ENCODE peak calls at places on chromosomes 2 and 18, in five cellular contexts. One of them, this sample, is unnamed.

GRCh38 chr2:191243154-191243553 is 2.0 kb upstream of the MYO1B start:
- DNase-seq in cardiac fibroblast: no peak
- DNase-seq in upper lobe of left lung: no peak
- DNase-seq in prostate gland: no peak
- DNase-seq in HL-60: no peak
- DNase-seq in this sample: no peak

GRCh38 chr2:6864938-6865345 is 765 bp downstream of the CMPK2 start:
- DNase-seq in HL-60: no peak
- DNase-seq in upper lobe of left lung: no peak
- DNase-seq in cardiac fibroblast: peak
- DNase-seq in prostate gland: no peak
- DNase-seq in this sample: no peak

GRCh38 chr2:177906041-177906718 is 166.4 kb downstream of the PDE11A start:
- DNase-seq in HL-60: peak
- DNase-seq in prostate gland: no peak
- DNase-seq in upper lobe of left lung: peak
- DNase-seq in cardiac fibroblast: peak
- DNase-seq in this sample: peak

GRCh38 chr2:242017086-242017485 is 147.6 kb downstream of the RTP5 start:
- DNase-seq in upper lobe of left lung: no peak
- DNase-seq in HL-60: no peak
- DNase-seq in prostate gland: no peak
- DNase-seq in cardiac fibroblast: no peak
- DNase-seq in this sample: no peak

GRCh38 chr2:191176801-191177438 is 26.1 kb upstream of the STAT4 start:
- DNase-seq in cardiac fibroblast: no peak
- DNase-seq in prostate gland: no peak
- DNase-seq in upper lobe of left lung: no peak
- DNase-seq in HL-60: no peak
- DNase-seq in this sample: no peak

GRCh38 chr2:117983040-117983439 is 30.8 kb downstream of the CCDC93 start:
- DNase-seq in HL-60: no peak
- DNase-seq in prostate gland: no peak
- DNase-seq in cardiac fibroblast: peak
- DNase-seq in upper lobe of left lung: no peak
- DNase-seq in this sample: no peak

GRCh38 chr18:54386043-54386442 is 28.3 kb downstream of the C18orf54 start:
- DNase-seq in prostate gland: no peak
- DNase-seq in cardiac fibroblast: no peak
- DNase-seq in upper lobe of left lung: no peak
- DNase-seq in HL-60: no peak
- DNase-seq in this sample: no peak

GRCh38 chr2:174633621-174633927 is 36.0 kb upstream of the WIPF1 start:
- DNase-seq in HL-60: no peak
- DNase-seq in upper lobe of left lung: no peak
- DNase-seq in cardiac fibroblast: peak
- DNase-seq in prostate gland: no peak
- DNase-seq in this sample: no peak

GRCh38 chr2:216292886-216293291 is 79.4 kb downstream of the MARCHF4 start:
- DNase-seq in cardiac fibroblast: peak
- DNase-seq in HL-60: no peak
- DNase-seq in upper lobe of left lung: no peak
- DNase-seq in prostate gland: no peak
- DNase-seq in this sample: no peak

GRCh38 chr2:40372586-40372985 is 79.3 kb downstream of the SLC8A1 start:
- DNase-seq in HL-60: no peak
- DNase-seq in upper lobe of left lung: no peak
- DNase-seq in cardiac fibroblast: peak
- DNase-seq in prostate gland: no peak
- DNase-seq in this sample: no peak

GRCh38 chr18:22183647-22184161 is 14.3 kb downstream of the GATA6 start:
- DNase-seq in HL-60: no peak
- DNase-seq in cardiac fibroblast: no peak
- DNase-seq in prostate gland: no peak
- DNase-seq in upper lobe of left lung: no peak
- DNase-seq in this sample: no peak

GRCh38 chr2:151162185-151162584 is 99.5 kb downstream of the RBM43 start:
- DNase-seq in cardiac fibroblast: peak
- DNase-seq in upper lobe of left lung: no peak
- DNase-seq in HL-60: no peak
- DNase-seq in prostate gland: no peak
- DNase-seq in this sample: no peak

DNA sequence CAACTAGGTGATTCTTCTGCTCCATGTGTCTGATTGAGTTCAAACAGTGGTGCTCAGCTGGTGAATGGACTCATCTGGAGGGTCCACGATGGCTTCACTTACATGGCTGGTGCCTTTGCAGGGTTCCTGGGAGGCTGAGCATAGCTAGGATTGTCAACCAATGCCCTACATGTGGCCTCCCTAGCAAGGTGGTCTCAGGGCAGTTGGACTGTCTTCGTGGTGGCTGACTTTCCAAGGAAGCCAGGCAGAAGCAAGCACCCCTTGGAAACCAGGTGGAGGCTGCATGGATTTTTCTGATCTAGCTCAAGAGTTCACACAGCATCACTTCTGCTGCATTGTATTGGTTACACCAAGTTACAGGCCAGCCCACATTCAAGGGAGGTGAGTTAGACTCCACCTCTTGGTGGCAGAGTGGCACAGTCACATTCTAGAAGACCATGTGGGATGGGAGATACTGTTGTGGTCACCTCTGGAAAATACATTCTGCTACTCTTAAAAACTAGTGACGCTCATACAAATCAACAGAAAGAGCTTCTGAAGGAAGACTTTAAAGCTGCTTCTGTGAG is 6.9 kb downstream of the IL1R2 start:
- DNase-seq in prostate gland: no peak
- DNase-seq in HL-60: no peak
- DNase-seq in cardiac fibroblast: no peak
- DNase-seq in upper lobe of left lung: no peak
- DNase-seq in this sample: no peak
- TF ChIP-seq CTCF in prostate gland: no peak
- TF ChIP-seq CTCF in HL-60: no peak
- TF ChIP-seq CTCF in cardiac fibroblast: no peak
- TF ChIP-seq CTCF in upper lobe of left lung: no peak
- TF ChIP-seq CTCF in this sample: no peak

GRCh38 chr18:25743661-25744151 is 346.7 kb downstream of the SS18 start:
- DNase-seq in cardiac fibroblast: no peak
- DNase-seq in HL-60: no peak
- DNase-seq in upper lobe of left lung: no peak
- DNase-seq in prostate gland: no peak
- DNase-seq in this sample: no peak
- TF ChIP-seq CTCF in cardiac fibroblast: no peak
- TF ChIP-seq CTCF in HL-60: no peak
- TF ChIP-seq CTCF in upper lobe of left lung: no peak
- TF ChIP-seq CTCF in prostate gland: no peak
- TF ChIP-seq CTCF in this sample: no peak

GRCh38 chr18:69636529-69637301 is 236.0 kb downstream of the DOK6 start:
- DNase-seq in HL-60: no peak
- DNase-seq in cardiac fibroblast: no peak
- DNase-seq in upper lobe of left lung: no peak
- DNase-seq in prostate gland: no peak
- DNase-seq in this sample: no peak
- TF ChIP-seq CTCF in HL-60: no peak
- TF ChIP-seq CTCF in cardiac fibroblast: peak
- TF ChIP-seq CTCF in upper lobe of left lung: peak
- TF ChIP-seq CTCF in prostate gland: no peak
- TF ChIP-seq CTCF in this sample: no peak

DNA sequence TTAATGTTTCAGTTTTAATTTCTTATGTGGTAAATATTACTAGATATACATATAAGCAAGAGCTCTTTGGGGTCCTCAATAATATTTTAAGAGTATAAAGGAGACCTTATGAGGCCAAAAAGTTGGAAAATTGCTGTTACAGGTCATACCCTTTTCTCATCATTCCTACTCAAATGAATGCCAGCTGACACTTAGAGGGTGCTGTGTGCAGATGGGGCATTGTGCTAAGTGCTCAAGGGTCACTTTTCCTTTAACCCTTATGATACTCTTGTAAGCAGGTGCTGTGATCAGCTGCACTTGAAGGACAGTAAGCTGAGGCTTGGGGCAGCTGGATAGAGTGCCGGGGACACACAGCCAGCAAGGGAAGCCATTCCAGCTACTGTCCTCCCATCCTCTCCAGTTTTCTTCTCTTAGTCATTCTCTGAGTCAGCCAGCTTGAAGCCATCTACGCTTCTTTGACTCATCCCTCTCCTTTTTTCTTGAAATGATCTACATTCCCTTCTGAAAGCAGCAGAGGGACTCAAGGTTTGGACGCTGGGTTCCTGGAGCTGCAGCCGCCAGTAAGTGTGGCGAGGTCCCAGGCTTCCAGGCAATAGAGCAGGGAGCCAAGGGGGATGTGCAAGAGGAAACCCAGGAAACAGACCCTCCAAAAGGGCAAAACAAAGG is 42.0 kb upstream of the CREB1 start:
- DNase-seq in cardiac fibroblast: peak
- DNase-seq in upper lobe of left lung: no peak
- DNase-seq in prostate gland: no peak
- DNase-seq in HL-60: no peak
- DNase-seq in this sample: no peak
- TF ChIP-seq CTCF in cardiac fibroblast: peak
- TF ChIP-seq CTCF in upper lobe of left lung: no peak
- TF ChIP-seq CTCF in prostate gland: no peak
- TF ChIP-seq CTCF in HL-60: no peak
- TF ChIP-seq CTCF in this sample: no peak

GRCh38 chr2:180706694-180707093 is 273.7 kb upstream of the UBE2E3 start:
- DNase-seq in upper lobe of left lung: no peak
- DNase-seq in prostate gland: no peak
- DNase-seq in HL-60: no peak
- DNase-seq in cardiac fibroblast: no peak
- DNase-seq in this sample: no peak
- TF ChIP-seq CTCF in upper lobe of left lung: no peak
- TF ChIP-seq CTCF in prostate gland: no peak
- TF ChIP-seq CTCF in HL-60: no peak
- TF ChIP-seq CTCF in cardiac fibroblast: no peak
- TF ChIP-seq CTCF in this sample: no peak

GRCh38 chr18:46336278-46337205 is 232.4 kb downstream of the HAUS1 start:
- DNase-seq in prostate gland: no peak
- DNase-seq in cardiac fibroblast: peak
- DNase-seq in upper lobe of left lung: no peak
- DNase-seq in HL-60: no peak
- DNase-seq in this sample: no peak

GRCh38 chr18:46338761-46339160 is 234.6 kb downstream of the HAUS1 start:
- DNase-seq in upper lobe of left lung: no peak
- DNase-seq in cardiac fibroblast: no peak
- DNase-seq in HL-60: no peak
- DNase-seq in prostate gland: no peak
- DNase-seq in this sample: no peak

GRCh38 chr18:46340716-46341115 is 236.5 kb downstream of the HAUS1 start:
- DNase-seq in upper lobe of left lung: no peak
- DNase-seq in HL-60: no peak
- DNase-seq in cardiac fibroblast: no peak
- DNase-seq in prostate gland: no peak
- DNase-seq in this sample: no peak

GRCh38 chr18:46337206-46337710 is 233.1 kb downstream of the HAUS1 start:
- DNase-seq in HL-60: no peak
- DNase-seq in cardiac fibroblast: no peak
- DNase-seq in prostate gland: no peak
- DNase-seq in upper lobe of left lung: no peak
- DNase-seq in this sample: no peak

DNA sequence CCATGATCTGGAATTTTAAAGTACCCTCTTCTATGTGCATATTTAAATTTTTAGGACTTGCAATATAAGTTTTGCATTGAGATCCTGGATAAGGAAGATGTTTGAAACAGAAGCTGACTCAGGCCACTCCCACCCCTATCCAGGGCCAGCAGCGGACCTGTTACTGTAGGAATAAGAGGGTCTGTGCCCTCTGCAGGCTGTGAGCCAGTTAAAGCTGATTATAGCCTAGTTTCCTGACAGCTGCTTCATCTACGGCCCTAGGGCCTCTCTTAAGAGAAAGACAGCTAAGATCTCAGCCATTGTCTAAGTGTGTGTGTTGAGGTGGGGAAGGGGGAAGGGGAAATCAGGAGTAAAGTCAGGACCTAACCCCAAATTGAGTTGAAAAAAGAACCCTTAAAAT is 234.0 kb downstream of the HAUS1 start:
- DNase-seq in cardiac fibroblast: no peak
- DNase-seq in HL-60: no peak
- DNase-seq in upper lobe of left lung: no peak
- DNase-seq in prostate gland: no peak
- DNase-seq in this sample: no peak
- TF ChIP-seq CTCF in cardiac fibroblast: no peak
- TF ChIP-seq CTCF in HL-60: no peak
- TF ChIP-seq CTCF in upper lobe of left lung: no peak
- TF ChIP-seq CTCF in prostate gland: no peak
- TF ChIP-seq CTCF in this sample: no peak

DNA sequence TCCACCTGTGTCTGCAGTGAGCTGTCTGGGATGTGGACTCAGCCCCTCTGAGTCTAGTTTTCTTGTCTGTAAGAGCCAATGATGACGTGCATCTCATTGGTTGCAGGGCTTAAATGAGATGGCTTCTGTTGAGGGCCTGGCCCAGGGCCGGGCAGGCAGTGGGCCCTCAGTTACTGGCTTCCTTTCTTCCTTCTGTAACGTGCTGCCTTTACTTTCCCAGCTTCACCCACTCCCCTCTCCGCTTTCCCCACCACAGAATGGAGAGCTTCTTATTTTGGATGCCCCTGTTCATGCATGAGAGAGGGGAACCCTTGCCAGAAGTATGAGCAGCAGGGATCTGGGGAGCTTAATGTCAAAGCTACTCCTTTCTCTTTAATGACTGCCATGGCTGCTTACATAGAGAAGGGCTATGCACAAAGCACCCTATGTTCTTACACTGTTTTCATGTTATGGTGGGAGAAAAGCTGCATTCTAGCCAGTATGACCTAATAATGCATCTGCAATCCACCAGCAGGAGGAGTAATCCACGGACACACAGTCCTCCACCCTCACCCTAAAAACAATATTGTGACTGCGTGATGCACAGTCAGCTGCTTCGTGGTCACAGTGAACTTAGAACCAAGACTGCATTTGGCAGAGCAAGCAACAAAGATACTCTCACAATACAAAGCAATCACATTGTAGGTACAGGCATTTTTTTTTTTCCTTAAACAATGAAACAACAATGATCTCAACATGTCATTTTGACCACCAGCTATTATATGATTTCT is 37.2 kb downstream of the CREG2 start:
- DNase-seq in HL-60: no peak
- DNase-seq in cardiac fibroblast: peak
- DNase-seq in prostate gland: no peak
- DNase-seq in upper lobe of left lung: peak
- DNase-seq in this sample: no peak
- TF ChIP-seq CTCF in HL-60: no peak
- TF ChIP-seq CTCF in cardiac fibroblast: peak
- TF ChIP-seq CTCF in prostate gland: no peak
- TF ChIP-seq CTCF in upper lobe of left lung: peak
- TF ChIP-seq CTCF in this sample: no peak

DNA sequence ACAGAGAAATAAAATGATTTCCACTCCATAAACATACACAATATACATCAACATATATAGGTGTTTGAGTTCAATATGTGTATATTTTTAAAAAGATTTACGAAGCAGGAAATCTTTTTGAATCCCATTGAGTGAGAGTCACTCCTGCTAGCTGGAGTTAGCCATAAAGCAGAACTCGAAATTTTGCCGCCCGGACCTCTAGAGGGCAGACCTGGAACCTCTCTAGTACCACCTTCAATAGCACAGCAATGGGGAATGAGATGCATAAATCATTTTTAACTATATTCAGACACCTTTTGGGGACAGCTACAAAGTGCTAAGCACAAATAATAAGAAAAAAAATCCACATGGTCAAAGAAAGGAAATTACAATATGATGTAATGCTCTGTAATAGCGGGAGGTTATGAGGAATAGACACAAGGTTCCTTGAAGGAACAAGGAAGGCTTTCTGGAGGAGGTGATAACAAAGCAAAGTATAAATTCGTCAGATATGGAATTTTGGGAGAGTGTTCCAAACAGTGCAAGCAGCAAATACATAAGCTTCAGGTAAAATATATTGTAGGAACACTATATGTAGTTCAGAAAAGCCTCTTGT is 533.4 kb downstream of the ERBB4 start:
- DNase-seq in cardiac fibroblast: peak
- DNase-seq in prostate gland: no peak
- DNase-seq in HL-60: no peak
- DNase-seq in upper lobe of left lung: peak
- DNase-seq in this sample: no peak
- TF ChIP-seq CTCF in cardiac fibroblast: peak
- TF ChIP-seq CTCF in prostate gland: no peak
- TF ChIP-seq CTCF in HL-60: peak
- TF ChIP-seq CTCF in upper lobe of left lung: peak
- TF ChIP-seq CTCF in this sample: no peak

This sample was measured in activated B cell treated with CpG ODN at 0.5 μM for 24 hours.